ENCODE peak calls at places on chromosome 13, in five cellular contexts. J, K, S, W and U are unnamed samples.
A peak's percentile ranks its signal among the peaks of the same experiment; 100 is the strongest.

GRCh38 chr13:43240278-43240677 is 216.9 kb downstream of the DNAJC15 start:
- DNase-seq in K (no peak), J (no peak), S (no peak), W (no peak), U (no peak)

GRCh38 chr13:23767806-23768205 is 121.4 kb downstream of the MIPEP start:
- DNase-seq in J (no peak), K (no peak), W (no peak), S (no peak), U (no peak)

GRCh38 chr13:31749929-31750328 is 10.6 kb downstream of the RXFP2 start:
- DNase-seq in S (no peak), K (peak; percentile 90), W (no peak), J (peak; percentile 89), U (no peak)

GRCh38 chr13:23547000-23547590 is 23.1 kb upstream of the TNFRSF19 start:
- DNase-seq in W (peak; percentile 69), J (no peak), S (peak; percentile 15), K (peak; percentile 48), U (no peak)

GRCh38 chr13:37138169-37138568 is 32.7 kb upstream of the CSNK1A1L start:
- DNase-seq in J (no peak), K (no peak), S (no peak), W (no peak), U (no peak)

GRCh38 chr13:21749410-21749809 is 78.5 kb downstream of the FGF9 start:
- DNase-seq in W (no peak), S (no peak), J (no peak), K (peak; percentile 20), U (no peak)

GRCh38 chr13:112056284-112056727 is 10.6 kb upstream of the SOX1 start:
- DNase-seq in S (no peak), W (no peak), K (no peak), J (no peak), U (no peak)

GRCh38 chr13:109145631-109146030 is 516.2 kb downstream of the MYO16 start:
- DNase-seq in J (no peak), S (peak; percentile 43), K (peak; percentile 76), W (no peak), U (no peak)

GRCh38 chr13:78372581-78372980 is 230.8 kb downstream of the POU4F1 start:
- DNase-seq in S (no peak), J (no peak), K (peak; percentile 1), W (no peak), U (peak; percentile 77)

GRCh38 chr13:111396457-111396856 is 76.0 kb downstream of the TEX29 start:
- DNase-seq in K (no peak), S (no peak), W (no peak), J (no peak), U (no peak)

GRCh38 chr13:74210693-74211393 is 76.6 kb upstream of the KLF12 start:
- DNase-seq in K (peak; percentile 94), S (peak; percentile 18), J (peak; percentile 99), W (no peak), U (no peak)

GRCh38 chr13:30639671-30640070 is 22.0 kb downstream of the USPL1 start:
- DNase-seq in J (no peak), S (no peak), W (no peak), K (no peak), U (no peak)

GRCh38 chr13:110006304-110006703 is 219.9 kb upstream of the IRS2 start:
- DNase-seq in W (no peak), K (peak; percentile 66), S (peak; percentile 21), J (no peak), U (peak; percentile 30)

GRCh38 chr13:109998808-109999528 is 212.6 kb upstream of the IRS2 start:
- DNase-seq in J (peak; percentile 74), S (no peak), W (no peak), K (peak; percentile 73), U (peak; percentile 35)

GRCh38 chr13:39565036-39565949 is 37.7 kb downstream of the LHFPL6 start:
- DNase-seq in W (no peak), S (no peak), J (peak; percentile 88), K (peak; percentile 88), U (no peak)

GRCh38 chr13:72062566-72062965 is 195.6 kb upstream of the DACH1 start:
- DNase-seq in W (no peak), J (no peak), S (no peak), K (no peak), U (no peak)

GRCh38 chr13:102587916-102588315 is 8.9 kb upstream of the TPP2 start:
- DNase-seq in K (no peak), W (no peak), J (no peak), S (no peak), U (no peak)

GRCh38 chr13:50386527-50387123 is 371.4 kb downstream of the KCNRG start:
- DNase-seq in S (no peak), K (peak; percentile 58), J (peak; percentile 53), W (peak; percentile 59), U (no peak)

GRCh38 chr13:24071423-24072075 is 89.0 kb upstream of the SPATA13 start:
- DNase-seq in J (no peak), K (peak; percentile 26), S (no peak), W (no peak), U (no peak)

GRCh38 chr13:25463496-25463895 is 91.7 kb downstream of the ATP8A2 start:
- DNase-seq in S (no peak), K (no peak), J (peak; percentile 3), W (no peak), U (no peak)

GRCh38 chr13:36814465-36814864 is 4.6 kb upstream of the RFXAP start:
- DNase-seq in W (no peak), K (no peak), S (no peak), J (no peak), U (no peak)

GRCh38 chr13:113828282-113828825 is 35.5 kb downstream of the GAS6 start:
- DNase-seq in J (no peak), K (no peak), W (no peak), S (no peak), U (no peak)

GRCh38 chr13:77026255-77026782 is 640 bp downstream of the FBXL3 start:
- DNase-seq in S (peak; percentile 87), W (peak; percentile 94), J (no peak), K (peak; percentile 55), U (no peak)

GRCh38 chr13:100275746-100276145 is 186.9 kb downstream of the PCCA start:
- DNase-seq in J (no peak), S (no peak), K (no peak), W (no peak), U (no peak)

GRCh38 chr13:25372275-25373081 is 704 bp downstream of the ATP8A2 start:
- DNase-seq in S (no peak), W (no peak), K (no peak), J (no peak), U (no peak)

GRCh38 chr13:92537485-92537884 is 689.1 kb upstream of the GPC6 start:
- DNase-seq in J (no peak), W (no peak), S (no peak), K (no peak), U (no peak)

GRCh38 chr13:32037471-32037870 is 5.9 kb downstream of the FRY start:
- DNase-seq in K (no peak), J (no peak), S (no peak), W (no peak), U (no peak)

GRCh38 chr13:96650301-96650886 is 343.9 kb downstream of the OXGR1 start:
- DNase-seq in S (no peak), K (peak; percentile 90), W (no peak), J (no peak), U (no peak)

GRCh38 chr13:69959041-69959440 is 148.6 kb upstream of the ATXN8OS start:
- DNase-seq in J (no peak), W (no peak), S (no peak), K (no peak), U (peak; percentile 19)

GRCh38 chr13:75789451-75790197 is 153.5 kb downstream of the LMO7 start:
- DNase-seq in J (no peak), W (no peak), K (no peak), S (no peak), U (no peak)

GRCh38 chr13:41061914-41062837 is 867 bp downstream of the WBP4 start:
- DNase-seq in S (no peak), K (peak; percentile 81), J (no peak), W (no peak), U (no peak)

GRCh38 chr13:41060723-41061074 is 610 bp upstream of the WBP4 start:
- DNase-seq in W (peak; percentile 90), K (peak; percentile 84), S (peak; percentile 80), J (no peak), U (no peak)

GRCh38 chr13:41065098-41065497 is 3.8 kb downstream of the WBP4 start:
- DNase-seq in K (peak; percentile 90), J (peak; percentile 65), S (no peak), W (no peak), U (no peak)

GRCh38 chr13:41061075-41061913 is at the start of gene WBP4:
- DNase-seq in W (peak; percentile 97), J (peak; percentile 57), S (peak; percentile 94), K (peak; percentile 97), U (peak; percentile 86)

GRCh38 chr13:41064493-41064892 is 3.2 kb downstream of the WBP4 start:
- DNase-seq in K (peak; percentile 77), S (no peak), W (no peak), J (no peak), U (no peak)
- H3K4me3 ChIP-seq in K (no peak overlapping the region), S (no peak overlapping the region), W (peak overlapping the region; percentile 88), J (no peak overlapping the region), U (no peak overlapping the region)

DNA sequence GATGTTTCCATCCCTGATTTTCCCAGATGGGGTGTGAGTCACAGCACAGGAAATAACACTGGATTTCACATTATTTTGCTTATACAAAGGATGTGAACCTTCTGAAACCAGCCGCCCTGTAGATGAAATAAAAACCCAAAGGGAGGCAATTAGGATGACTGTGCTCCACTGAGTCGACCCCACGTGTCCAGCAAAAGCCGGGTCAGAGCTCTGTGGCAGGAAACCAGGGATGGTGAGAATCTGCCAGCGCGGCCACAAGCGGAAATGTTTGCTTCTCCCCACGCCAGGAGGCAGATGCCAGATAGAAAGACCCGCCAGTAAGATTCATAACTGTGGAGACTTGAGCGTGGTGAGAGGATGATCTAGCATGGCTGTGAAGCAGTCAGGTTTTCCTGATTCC is 764.4 kb downstream of the LIG4 start:
- DNase-seq in W (no peak), S (no peak), K (peak; percentile 99), J (no peak), U (no peak)
- TF ChIP-seq CTCF in W (no peak), S (no peak), K (no peak), J (no peak), U (no peak)

DNA sequence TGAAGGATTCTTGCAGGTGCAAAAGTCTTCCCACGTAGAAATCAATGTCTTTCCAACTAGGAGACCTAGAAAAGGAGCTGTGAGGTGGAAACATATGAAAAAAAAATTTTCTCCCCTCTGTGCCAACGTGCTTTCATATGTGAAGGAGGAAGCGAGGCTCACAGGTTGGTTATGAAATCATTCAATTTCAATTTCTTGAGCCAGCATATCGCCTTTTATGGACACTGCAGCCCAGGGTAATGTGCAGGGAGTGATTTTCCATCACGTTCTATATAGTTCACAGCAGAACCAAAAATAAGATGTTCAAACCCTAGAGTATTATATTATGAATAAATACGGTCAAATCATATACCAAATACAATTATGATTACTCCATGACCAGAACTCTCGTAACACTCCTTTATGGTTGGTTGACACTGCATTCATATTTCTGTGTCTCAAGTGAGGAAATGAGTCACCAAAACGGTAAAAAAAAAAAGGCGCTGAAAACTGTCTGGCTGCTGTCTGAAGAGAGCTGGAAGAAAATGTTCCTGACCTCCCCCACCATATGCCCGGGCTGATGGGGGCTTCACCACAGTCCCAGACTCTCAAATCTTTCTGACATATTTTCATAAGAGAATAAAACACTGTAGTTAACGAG is 75.8 kb upstream of the UBAC2 start:
- DNase-seq in J (peak; percentile 9), W (no peak), K (peak; percentile 74), S (no peak), U (no peak)
- H3K4me3 ChIP-seq in J (no peak overlapping the region), W (no peak overlapping the region), K (no peak overlapping the region), S (no peak overlapping the region), U (no peak overlapping the region)

GRCh38 chr13:44410328-44410859 is 36.8 kb downstream of the SERP2 start:
- DNase-seq in W (no peak), K (no peak), S (no peak), J (no peak), U (no peak)
- TF ChIP-seq CTCF in W (no peak), K (no peak), S (no peak), J (no peak), U (no peak)